ENCODE peak calls at places on chromosomes 2 and 18, in four cellular contexts. One of them, this sample, is unnamed.

GRCh38 chr2:135960598-135961551 is 24.6 kb downstream of the DARS1 start:
- DNase-seq in anterior cingulate cortex: no peak
- DNase-seq in CD4-positive, alpha-beta memory T cell: peak; percentile 43
- DNase-seq in Kasumi-1: no peak
- DNase-seq in this sample: peak; percentile 44

GRCh38 chr2:197453914-197454398 is 604 bp downstream of the COQ10B start:
- DNase-seq in anterior cingulate cortex: no peak
- DNase-seq in CD4-positive, alpha-beta memory T cell: no peak
- DNase-seq in Kasumi-1: peak; percentile 95
- DNase-seq in this sample: no peak

GRCh38 chr2:158199928-158200650 is 98.4 kb downstream of the UPP2 start:
- DNase-seq in anterior cingulate cortex: no peak
- DNase-seq in CD4-positive, alpha-beta memory T cell: no peak
- DNase-seq in Kasumi-1: no peak
- DNase-seq in this sample: no peak

GRCh38 chr18:12032786-12033642 is 51.7 kb downstream of the IMPA2 start:
- DNase-seq in anterior cingulate cortex: no peak
- DNase-seq in CD4-positive, alpha-beta memory T cell: no peak
- DNase-seq in Kasumi-1: no peak
- DNase-seq in this sample: no peak

GRCh38 chr2:35871672-35872071 is 483.9 kb upstream of the CRIM1 start:
- DNase-seq in anterior cingulate cortex: no peak
- DNase-seq in CD4-positive, alpha-beta memory T cell: no peak
- DNase-seq in Kasumi-1: no peak
- DNase-seq in this sample: no peak

GRCh38 chr2:101293544-101293943 is 15.0 kb downstream of the RNF149 start:
- DNase-seq in anterior cingulate cortex: no peak
- DNase-seq in CD4-positive, alpha-beta memory T cell: no peak
- DNase-seq in Kasumi-1: no peak
- DNase-seq in this sample: no peak

GRCh38 chr2:118769707-118770400 is 77.6 kb downstream of the EN1 start:
- DNase-seq in anterior cingulate cortex: no peak
- DNase-seq in CD4-positive, alpha-beta memory T cell: no peak
- DNase-seq in Kasumi-1: no peak
- DNase-seq in this sample: no peak

GRCh38 chr2:224032283-224032682 is 6.8 kb downstream of the SERPINE2 start:
- DNase-seq in anterior cingulate cortex: no peak
- DNase-seq in CD4-positive, alpha-beta memory T cell: no peak
- DNase-seq in Kasumi-1: no peak
- DNase-seq in this sample: no peak

GRCh38 chr18:3479978-3480377 is 30.0 kb downstream of the TGIF1 start:
- DNase-seq in anterior cingulate cortex: no peak
- DNase-seq in CD4-positive, alpha-beta memory T cell: no peak
- DNase-seq in Kasumi-1: no peak
- DNase-seq in this sample: no peak

GRCh38 chr18:74273394-74273793 is 18.4 kb downstream of the CYB5A start:
- DNase-seq in anterior cingulate cortex: no peak
- DNase-seq in CD4-positive, alpha-beta memory T cell: no peak
- DNase-seq in Kasumi-1: no peak
- DNase-seq in this sample: no peak

GRCh38 chr2:229852565-229852964 is 69.2 kb downstream of the TRIP12 start:
- DNase-seq in anterior cingulate cortex: no peak
- DNase-seq in CD4-positive, alpha-beta memory T cell: peak; percentile 57
- DNase-seq in Kasumi-1: peak; percentile 61
- DNase-seq in this sample: peak; percentile 51

GRCh38 chr2:235043762-235044500 is 92.1 kb downstream of the SH3BP4 start:
- DNase-seq in anterior cingulate cortex: no peak
- DNase-seq in CD4-positive, alpha-beta memory T cell: no peak
- DNase-seq in Kasumi-1: no peak
- DNase-seq in this sample: no peak

GRCh38 chr2:168457177-168457905 is 1.3 kb downstream of the CERS6 start:
- DNase-seq in anterior cingulate cortex: no peak
- DNase-seq in CD4-positive, alpha-beta memory T cell: no peak
- DNase-seq in Kasumi-1: peak; percentile 79
- DNase-seq in this sample: no peak

GRCh38 chr2:105800036-105800755 is 55.5 kb downstream of the NCK2 start:
- DNase-seq in anterior cingulate cortex: no peak
- DNase-seq in CD4-positive, alpha-beta memory T cell: peak; percentile 40
- DNase-seq in Kasumi-1: peak; percentile 87
- DNase-seq in this sample: peak; percentile 48

GRCh38 chr2:238304116-238304515 is 15.7 kb upstream of the PER2 start:
- DNase-seq in anterior cingulate cortex: no peak
- DNase-seq in CD4-positive, alpha-beta memory T cell: no peak
- DNase-seq in Kasumi-1: no peak
- DNase-seq in this sample: no peak

GRCh38 chr2:229553091-229553490 is 161.3 kb downstream of the DNER start:
- DNase-seq in anterior cingulate cortex: no peak
- DNase-seq in CD4-positive, alpha-beta memory T cell: no peak
- DNase-seq in Kasumi-1: no peak
- DNase-seq in this sample: no peak

GRCh38 chr2:178197791-178198190 is 3.5 kb downstream of the OSBPL6 start:
- DNase-seq in anterior cingulate cortex: no peak
- DNase-seq in CD4-positive, alpha-beta memory T cell: no peak
- DNase-seq in Kasumi-1: no peak
- DNase-seq in this sample: no peak

GRCh38 chr2:197174539-197175094 is 136.0 kb downstream of the ANKRD44 start:
- DNase-seq in anterior cingulate cortex: no peak
- DNase-seq in CD4-positive, alpha-beta memory T cell: no peak
- DNase-seq in Kasumi-1: no peak
- DNase-seq in this sample: no peak

GRCh38 chr2:7118606-7119503 is 201.6 kb downstream of the RNF144A start:
- DNase-seq in anterior cingulate cortex: no peak
- DNase-seq in CD4-positive, alpha-beta memory T cell: no peak
- DNase-seq in Kasumi-1: peak; percentile 24
- DNase-seq in this sample: no peak

GRCh38 chr2:201820385-201821007 is 14.2 kb downstream of the CDK15 start:
- DNase-seq in anterior cingulate cortex: no peak
- DNase-seq in CD4-positive, alpha-beta memory T cell: no peak
- DNase-seq in Kasumi-1: no peak
- DNase-seq in this sample: no peak

GRCh38 chr2:33494155-33494779 is 17.8 kb downstream of the RASGRP3 start:
- DNase-seq in anterior cingulate cortex: no peak
- DNase-seq in CD4-positive, alpha-beta memory T cell: no peak
- DNase-seq in Kasumi-1: no peak
- DNase-seq in this sample: no peak

GRCh38 chr2:66032376-66032775 is 402.5 kb upstream of the MEIS1 start:
- DNase-seq in anterior cingulate cortex: no peak
- DNase-seq in CD4-positive, alpha-beta memory T cell: no peak
- DNase-seq in Kasumi-1: no peak
- DNase-seq in this sample: no peak

GRCh38 chr2:125535089-125535488 is 1120.9 kb upstream of the GYPC start:
- DNase-seq in anterior cingulate cortex: no peak
- DNase-seq in CD4-positive, alpha-beta memory T cell: no peak
- DNase-seq in Kasumi-1: no peak
- DNase-seq in this sample: no peak

GRCh38 chr2:181466661-181467576 is 9.7 kb downstream of the ITGA4 start:
- DNase-seq in anterior cingulate cortex: no peak
- DNase-seq in CD4-positive, alpha-beta memory T cell: peak; percentile 68
- DNase-seq in Kasumi-1: peak; percentile 80
- DNase-seq in this sample: peak; percentile 67

GRCh38 chr2:160901631-160902030 is 258.6 kb upstream of the TANK start:
- DNase-seq in anterior cingulate cortex: no peak
- DNase-seq in CD4-positive, alpha-beta memory T cell: no peak
- DNase-seq in Kasumi-1: no peak
- DNase-seq in this sample: no peak